ENCODE peak calls at places on chromosome 5, in eight cellular contexts. One of them, this sample, is unnamed.

GRCh38 chr5:167899490-167899889 is 392.0 kb upstream of the WWC1 start:
- DNase-seq in M059J: peak
- DNase-seq in lower lobe of right lung: no peak
- DNase-seq in activated naive CD4-positive, alpha-beta T cell treated with anti-CD3 and anti-CD28 coated beads for 36 hours: no peak
- DNase-seq in hippocampal formation: no peak
- DNase-seq in activated effector memory CD4-positive, alpha-beta T cell treated with Interleukin-2 at 50 U/mL for 16 hours: no peak
- DNase-seq in astrocyte: peak
- DNase-seq in colonic mucosa: no peak
- DNase-seq in this sample: no peak

GRCh38 chr5:142770650-142771609 is 753 bp downstream of the ARHGAP26 start:
- DNase-seq in M059J: peak
- DNase-seq in lower lobe of right lung: peak
- DNase-seq in activated naive CD4-positive, alpha-beta T cell treated with anti-CD3 and anti-CD28 coated beads for 36 hours: peak
- DNase-seq in hippocampal formation: peak
- DNase-seq in activated effector memory CD4-positive, alpha-beta T cell treated with Interleukin-2 at 50 U/mL for 16 hours: peak
- DNase-seq in astrocyte: no peak
- DNase-seq in colonic mucosa: peak
- DNase-seq in this sample: peak

GRCh38 chr5:141834331-141834730 is 43.9 kb downstream of the PCDH1 start:
- DNase-seq in M059J: no peak
- DNase-seq in lower lobe of right lung: no peak
- DNase-seq in activated naive CD4-positive, alpha-beta T cell treated with anti-CD3 and anti-CD28 coated beads for 36 hours: no peak
- DNase-seq in hippocampal formation: no peak
- DNase-seq in activated effector memory CD4-positive, alpha-beta T cell treated with Interleukin-2 at 50 U/mL for 16 hours: no peak
- DNase-seq in astrocyte: no peak
- DNase-seq in colonic mucosa: no peak
- DNase-seq in this sample: no peak

GRCh38 chr5:83567741-83568530 is 96.4 kb downstream of the VCAN start:
- DNase-seq in M059J: peak
- DNase-seq in lower lobe of right lung: no peak
- DNase-seq in activated naive CD4-positive, alpha-beta T cell treated with anti-CD3 and anti-CD28 coated beads for 36 hours: no peak
- DNase-seq in hippocampal formation: no peak
- DNase-seq in activated effector memory CD4-positive, alpha-beta T cell treated with Interleukin-2 at 50 U/mL for 16 hours: no peak
- DNase-seq in astrocyte: peak
- DNase-seq in colonic mucosa: no peak
- DNase-seq in this sample: no peak

GRCh38 chr5:41929035-41929434 is 4.0 kb downstream of the FBXO4 start:
- DNase-seq in M059J: no peak
- DNase-seq in lower lobe of right lung: no peak
- DNase-seq in activated naive CD4-positive, alpha-beta T cell treated with anti-CD3 and anti-CD28 coated beads for 36 hours: no peak
- DNase-seq in hippocampal formation: no peak
- DNase-seq in activated effector memory CD4-positive, alpha-beta T cell treated with Interleukin-2 at 50 U/mL for 16 hours: no peak
- DNase-seq in astrocyte: no peak
- DNase-seq in colonic mucosa: no peak
- DNase-seq in this sample: no peak

GRCh38 chr5:65482280-65482726 is 583 bp upstream of the ADAMTS6 start:
- DNase-seq in M059J: peak
- DNase-seq in lower lobe of right lung: no peak
- DNase-seq in activated naive CD4-positive, alpha-beta T cell treated with anti-CD3 and anti-CD28 coated beads for 36 hours: no peak
- DNase-seq in hippocampal formation: peak
- DNase-seq in activated effector memory CD4-positive, alpha-beta T cell treated with Interleukin-2 at 50 U/mL for 16 hours: no peak
- DNase-seq in astrocyte: peak
- DNase-seq in colonic mucosa: no peak
- DNase-seq in this sample: no peak

GRCh38 chr5:149452007-149452664 is 73.0 kb upstream of the IL17B start:
- DNase-seq in M059J: peak
- DNase-seq in lower lobe of right lung: peak
- DNase-seq in activated naive CD4-positive, alpha-beta T cell treated with anti-CD3 and anti-CD28 coated beads for 36 hours: no peak
- DNase-seq in hippocampal formation: no peak
- DNase-seq in activated effector memory CD4-positive, alpha-beta T cell treated with Interleukin-2 at 50 U/mL for 16 hours: no peak
- DNase-seq in astrocyte: peak
- DNase-seq in colonic mucosa: peak
- DNase-seq in this sample: no peak

GRCh38 chr5:108417166-108417670 is 35.3 kb upstream of the FBXL17 start:
- DNase-seq in M059J: no peak
- DNase-seq in lower lobe of right lung: no peak
- DNase-seq in activated naive CD4-positive, alpha-beta T cell treated with anti-CD3 and anti-CD28 coated beads for 36 hours: no peak
- DNase-seq in hippocampal formation: no peak
- DNase-seq in activated effector memory CD4-positive, alpha-beta T cell treated with Interleukin-2 at 50 U/mL for 16 hours: no peak
- DNase-seq in astrocyte: no peak
- DNase-seq in colonic mucosa: no peak
- DNase-seq in this sample: no peak

GRCh38 chr5:142888469-142889085 is 118.4 kb downstream of the ARHGAP26 start:
- DNase-seq in M059J: peak
- DNase-seq in lower lobe of right lung: no peak
- DNase-seq in activated naive CD4-positive, alpha-beta T cell treated with anti-CD3 and anti-CD28 coated beads for 36 hours: peak
- DNase-seq in hippocampal formation: peak
- DNase-seq in activated effector memory CD4-positive, alpha-beta T cell treated with Interleukin-2 at 50 U/mL for 16 hours: no peak
- DNase-seq in astrocyte: no peak
- DNase-seq in colonic mucosa: no peak
- DNase-seq in this sample: peak

GRCh38 chr5:565782-566445 is 41.7 kb upstream of the SLC9A3 start:
- DNase-seq in M059J: no peak
- DNase-seq in lower lobe of right lung: no peak
- DNase-seq in activated naive CD4-positive, alpha-beta T cell treated with anti-CD3 and anti-CD28 coated beads for 36 hours: no peak
- DNase-seq in hippocampal formation: no peak
- DNase-seq in activated effector memory CD4-positive, alpha-beta T cell treated with Interleukin-2 at 50 U/mL for 16 hours: no peak
- DNase-seq in astrocyte: no peak
- DNase-seq in colonic mucosa: peak
- DNase-seq in this sample: no peak

GRCh38 chr5:178542455-178542854 is 47.7 kb downstream of the COL23A1 start:
- DNase-seq in M059J: no peak
- DNase-seq in lower lobe of right lung: no peak
- DNase-seq in activated naive CD4-positive, alpha-beta T cell treated with anti-CD3 and anti-CD28 coated beads for 36 hours: no peak
- DNase-seq in hippocampal formation: no peak
- DNase-seq in activated effector memory CD4-positive, alpha-beta T cell treated with Interleukin-2 at 50 U/mL for 16 hours: no peak
- DNase-seq in astrocyte: peak
- DNase-seq in colonic mucosa: no peak
- DNase-seq in this sample: no peak

GRCh38 chr5:137037848-137038247 is 461.3 kb downstream of the SPOCK1 start:
- DNase-seq in M059J: no peak
- DNase-seq in lower lobe of right lung: no peak
- DNase-seq in activated naive CD4-positive, alpha-beta T cell treated with anti-CD3 and anti-CD28 coated beads for 36 hours: no peak
- DNase-seq in hippocampal formation: no peak
- DNase-seq in activated effector memory CD4-positive, alpha-beta T cell treated with Interleukin-2 at 50 U/mL for 16 hours: no peak
- DNase-seq in astrocyte: no peak
- DNase-seq in colonic mucosa: no peak
- DNase-seq in this sample: no peak

GRCh38 chr5:39100301-39100850 is 26.2 kb upstream of the RICTOR start:
- DNase-seq in M059J: no peak
- DNase-seq in lower lobe of right lung: no peak
- DNase-seq in activated naive CD4-positive, alpha-beta T cell treated with anti-CD3 and anti-CD28 coated beads for 36 hours: no peak
- DNase-seq in hippocampal formation: no peak
- DNase-seq in activated effector memory CD4-positive, alpha-beta T cell treated with Interleukin-2 at 50 U/mL for 16 hours: no peak
- DNase-seq in astrocyte: no peak
- DNase-seq in colonic mucosa: no peak
- DNase-seq in this sample: no peak

GRCh38 chr5:26245327-26245726 is 793.1 kb downstream of the CDH9 start:
- DNase-seq in M059J: peak
- DNase-seq in lower lobe of right lung: no peak
- DNase-seq in activated naive CD4-positive, alpha-beta T cell treated with anti-CD3 and anti-CD28 coated beads for 36 hours: no peak
- DNase-seq in hippocampal formation: no peak
- DNase-seq in activated effector memory CD4-positive, alpha-beta T cell treated with Interleukin-2 at 50 U/mL for 16 hours: no peak
- DNase-seq in astrocyte: no peak
- DNase-seq in colonic mucosa: no peak
- DNase-seq in this sample: no peak

GRCh38 chr5:88792144-88792840 is 90.7 kb downstream of the MEF2C start:
- DNase-seq in M059J: peak
- DNase-seq in lower lobe of right lung: no peak
- DNase-seq in activated naive CD4-positive, alpha-beta T cell treated with anti-CD3 and anti-CD28 coated beads for 36 hours: no peak
- DNase-seq in hippocampal formation: no peak
- DNase-seq in activated effector memory CD4-positive, alpha-beta T cell treated with Interleukin-2 at 50 U/mL for 16 hours: no peak
- DNase-seq in astrocyte: peak
- DNase-seq in colonic mucosa: no peak
- DNase-seq in this sample: no peak

GRCh38 chr5:137815202-137815990 is 52.3 kb upstream of the MYOT start:
- DNase-seq in M059J: peak
- DNase-seq in lower lobe of right lung: no peak
- DNase-seq in activated naive CD4-positive, alpha-beta T cell treated with anti-CD3 and anti-CD28 coated beads for 36 hours: no peak
- DNase-seq in hippocampal formation: peak
- DNase-seq in activated effector memory CD4-positive, alpha-beta T cell treated with Interleukin-2 at 50 U/mL for 16 hours: no peak
- DNase-seq in astrocyte: peak
- DNase-seq in colonic mucosa: no peak
- DNase-seq in this sample: no peak

GRCh38 chr5:79464695-79465332 is 49.1 kb downstream of the HOMER1 start:
- DNase-seq in M059J: peak
- DNase-seq in lower lobe of right lung: no peak
- DNase-seq in activated naive CD4-positive, alpha-beta T cell treated with anti-CD3 and anti-CD28 coated beads for 36 hours: no peak
- DNase-seq in hippocampal formation: peak
- DNase-seq in activated effector memory CD4-positive, alpha-beta T cell treated with Interleukin-2 at 50 U/mL for 16 hours: no peak
- DNase-seq in astrocyte: peak
- DNase-seq in colonic mucosa: no peak
- DNase-seq in this sample: peak

GRCh38 chr5:115296130-115296997 is at the start of gene CCDC112:
- DNase-seq in M059J: peak
- DNase-seq in lower lobe of right lung: peak
- DNase-seq in activated naive CD4-positive, alpha-beta T cell treated with anti-CD3 and anti-CD28 coated beads for 36 hours: peak
- DNase-seq in hippocampal formation: peak
- DNase-seq in activated effector memory CD4-positive, alpha-beta T cell treated with Interleukin-2 at 50 U/mL for 16 hours: peak
- DNase-seq in astrocyte: peak
- DNase-seq in colonic mucosa: peak
- DNase-seq in this sample: peak

GRCh38 chr5:156523607-156524006 is 196.6 kb downstream of the SGCD start:
- DNase-seq in M059J: no peak
- DNase-seq in lower lobe of right lung: no peak
- DNase-seq in activated naive CD4-positive, alpha-beta T cell treated with anti-CD3 and anti-CD28 coated beads for 36 hours: no peak
- DNase-seq in hippocampal formation: no peak
- DNase-seq in activated effector memory CD4-positive, alpha-beta T cell treated with Interleukin-2 at 50 U/mL for 16 hours: no peak
- DNase-seq in astrocyte: no peak
- DNase-seq in colonic mucosa: no peak
- DNase-seq in this sample: no peak

GRCh38 chr5:2991884-2992283 is 240.4 kb upstream of the IRX2 start:
- DNase-seq in M059J: no peak
- DNase-seq in lower lobe of right lung: no peak
- DNase-seq in activated naive CD4-positive, alpha-beta T cell treated with anti-CD3 and anti-CD28 coated beads for 36 hours: no peak
- DNase-seq in hippocampal formation: no peak
- DNase-seq in activated effector memory CD4-positive, alpha-beta T cell treated with Interleukin-2 at 50 U/mL for 16 hours: no peak
- DNase-seq in astrocyte: no peak
- DNase-seq in colonic mucosa: no peak
- DNase-seq in this sample: no peak

GRCh38 chr5:52743970-52744369 is 43.7 kb upstream of the ITGA1 start:
- DNase-seq in M059J: peak
- DNase-seq in lower lobe of right lung: no peak
- DNase-seq in activated naive CD4-positive, alpha-beta T cell treated with anti-CD3 and anti-CD28 coated beads for 36 hours: peak
- DNase-seq in hippocampal formation: no peak
- DNase-seq in activated effector memory CD4-positive, alpha-beta T cell treated with Interleukin-2 at 50 U/mL for 16 hours: peak
- DNase-seq in astrocyte: peak
- DNase-seq in colonic mucosa: no peak
- DNase-seq in this sample: no peak

GRCh38 chr5:134541736-134542376 is 16.4 kb downstream of the JADE2 start:
- DNase-seq in M059J: peak
- DNase-seq in lower lobe of right lung: peak
- DNase-seq in activated naive CD4-positive, alpha-beta T cell treated with anti-CD3 and anti-CD28 coated beads for 36 hours: peak
- DNase-seq in hippocampal formation: no peak
- DNase-seq in activated effector memory CD4-positive, alpha-beta T cell treated with Interleukin-2 at 50 U/mL for 16 hours: no peak
- DNase-seq in astrocyte: no peak
- DNase-seq in colonic mucosa: peak
- DNase-seq in this sample: no peak

GRCh38 chr5:180717989-180718388 is 21.9 kb downstream of the OR2Y1 start:
- DNase-seq in M059J: no peak
- DNase-seq in lower lobe of right lung: no peak
- DNase-seq in activated naive CD4-positive, alpha-beta T cell treated with anti-CD3 and anti-CD28 coated beads for 36 hours: no peak
- DNase-seq in hippocampal formation: no peak
- DNase-seq in activated effector memory CD4-positive, alpha-beta T cell treated with Interleukin-2 at 50 U/mL for 16 hours: no peak
- DNase-seq in astrocyte: no peak
- DNase-seq in colonic mucosa: no peak
- DNase-seq in this sample: no peak

GRCh38 chr5:176995896-176996767 is 10.4 kb downstream of the UIMC1 start:
- DNase-seq in M059J: peak
- DNase-seq in lower lobe of right lung: no peak
- DNase-seq in activated naive CD4-positive, alpha-beta T cell treated with anti-CD3 and anti-CD28 coated beads for 36 hours: no peak
- DNase-seq in hippocampal formation: no peak
- DNase-seq in activated effector memory CD4-positive, alpha-beta T cell treated with Interleukin-2 at 50 U/mL for 16 hours: no peak
- DNase-seq in astrocyte: peak
- DNase-seq in colonic mucosa: no peak
- DNase-seq in this sample: no peak

GRCh38 chr5:172918421-172919371 is 40.5 kb upstream of the RPL26L1 start:
- DNase-seq in M059J: no peak
- DNase-seq in lower lobe of right lung: peak
- DNase-seq in activated naive CD4-positive, alpha-beta T cell treated with anti-CD3 and anti-CD28 coated beads for 36 hours: no peak
- DNase-seq in hippocampal formation: no peak
- DNase-seq in activated effector memory CD4-positive, alpha-beta T cell treated with Interleukin-2 at 50 U/mL for 16 hours: no peak
- DNase-seq in astrocyte: no peak
- DNase-seq in colonic mucosa: peak
- DNase-seq in this sample: no peak

GRCh38 chr5:149963722-149964121 is 3.2 kb downstream of the SLC26A2 start:
- DNase-seq in M059J: no peak
- DNase-seq in lower lobe of right lung: no peak
- DNase-seq in activated naive CD4-positive, alpha-beta T cell treated with anti-CD3 and anti-CD28 coated beads for 36 hours: no peak
- DNase-seq in hippocampal formation: no peak
- DNase-seq in activated effector memory CD4-positive, alpha-beta T cell treated with Interleukin-2 at 50 U/mL for 16 hours: no peak
- DNase-seq in astrocyte: no peak
- DNase-seq in colonic mucosa: no peak
- DNase-seq in this sample: no peak

GRCh38 chr5:168390491-168390890 is 95.8 kb upstream of the RARS1 start:
- DNase-seq in M059J: no peak
- DNase-seq in lower lobe of right lung: no peak
- DNase-seq in activated naive CD4-positive, alpha-beta T cell treated with anti-CD3 and anti-CD28 coated beads for 36 hours: no peak
- DNase-seq in hippocampal formation: no peak
- DNase-seq in activated effector memory CD4-positive, alpha-beta T cell treated with Interleukin-2 at 50 U/mL for 16 hours: no peak
- DNase-seq in astrocyte: no peak
- DNase-seq in colonic mucosa: no peak
- DNase-seq in this sample: no peak

GRCh38 chr5:1799602-1800469 is at the start of gene MRPL36:
- DNase-seq in M059J: peak
- DNase-seq in lower lobe of right lung: peak
- DNase-seq in activated naive CD4-positive, alpha-beta T cell treated with anti-CD3 and anti-CD28 coated beads for 36 hours: peak
- DNase-seq in hippocampal formation: peak
- DNase-seq in activated effector memory CD4-positive, alpha-beta T cell treated with Interleukin-2 at 50 U/mL for 16 hours: peak
- DNase-seq in astrocyte: peak
- DNase-seq in colonic mucosa: peak
- DNase-seq in this sample: peak

GRCh38 chr5:146582015-146582414 is 66.0 kb upstream of the GPR151 start:
- DNase-seq in M059J: no peak
- DNase-seq in lower lobe of right lung: no peak
- DNase-seq in activated naive CD4-positive, alpha-beta T cell treated with anti-CD3 and anti-CD28 coated beads for 36 hours: no peak
- DNase-seq in hippocampal formation: no peak
- DNase-seq in activated effector memory CD4-positive, alpha-beta T cell treated with Interleukin-2 at 50 U/mL for 16 hours: no peak
- DNase-seq in astrocyte: no peak
- DNase-seq in colonic mucosa: no peak
- DNase-seq in this sample: no peak

GRCh38 chr5:111735829-111736228 is 21.2 kb downstream of the NREP start:
- DNase-seq in M059J: peak
- DNase-seq in lower lobe of right lung: no peak
- DNase-seq in activated naive CD4-positive, alpha-beta T cell treated with anti-CD3 and anti-CD28 coated beads for 36 hours: peak
- DNase-seq in hippocampal formation: no peak
- DNase-seq in activated effector memory CD4-positive, alpha-beta T cell treated with Interleukin-2 at 50 U/mL for 16 hours: no peak
- DNase-seq in astrocyte: peak
- DNase-seq in colonic mucosa: peak
- DNase-seq in this sample: no peak

GRCh38 chr5:109163336-109163735 is 246.4 kb downstream of the PJA2 start:
- DNase-seq in M059J: no peak
- DNase-seq in lower lobe of right lung: no peak
- DNase-seq in activated naive CD4-positive, alpha-beta T cell treated with anti-CD3 and anti-CD28 coated beads for 36 hours: no peak
- DNase-seq in hippocampal formation: no peak
- DNase-seq in activated effector memory CD4-positive, alpha-beta T cell treated with Interleukin-2 at 50 U/mL for 16 hours: no peak
- DNase-seq in astrocyte: no peak
- DNase-seq in colonic mucosa: no peak
- DNase-seq in this sample: no peak

GRCh38 chr5:35483797-35484196 is 133.9 kb upstream of the SPEF2 start:
- DNase-seq in M059J: no peak
- DNase-seq in lower lobe of right lung: no peak
- DNase-seq in activated naive CD4-positive, alpha-beta T cell treated with anti-CD3 and anti-CD28 coated beads for 36 hours: no peak
- DNase-seq in hippocampal formation: no peak
- DNase-seq in activated effector memory CD4-positive, alpha-beta T cell treated with Interleukin-2 at 50 U/mL for 16 hours: no peak
- DNase-seq in astrocyte: no peak
- DNase-seq in colonic mucosa: no peak
- DNase-seq in this sample: no peak

This sample was measured in SK-N-DZ.